ENCODE peak calls at places on chromosomes 1 and 21, in seven cellular contexts. P, L, X, W, O, H and Y are unnamed samples.

GRCh38 chr1:93908394-93909145 is 660 bp downstream of the GCLM start:
- DNase-seq in W (peak), X (no peak), P (peak), L (no peak), O (peak), H (no peak), Y (peak)

GRCh38 chr1:83897516-83897915 is 101.4 kb downstream of the TTLL7 start:
- DNase-seq in O (no peak), X (no peak), H (no peak), P (no peak), W (no peak), L (no peak), Y (no peak)

GRCh38 chr1:17009706-17010105 is 2.0 kb downstream of the ATP13A2 start:
- DNase-seq in L (no peak), H (peak), X (no peak), O (no peak), W (no peak), P (no peak), Y (no peak)

GRCh38 chr1:228149341-228150020 is at the start of gene GJC2:
- DNase-seq in X (no peak), W (no peak), L (no peak), O (no peak), H (no peak), P (no peak), Y (no peak)

GRCh38 chr1:40848530-40849189 is 13.5 kb downstream of the CITED4 start:
- DNase-seq in X (peak), L (peak), O (no peak), W (no peak), P (peak), H (peak), Y (no peak)

GRCh38 chr21:29656504-29657227 is 283.1 kb downstream of the GRIK1 start:
- DNase-seq in H (peak), P (peak), O (peak), L (peak), W (no peak), X (peak), Y (no peak)

GRCh38 chr1:2906105-2906504 is 104.6 kb upstream of the TTC34 start:
- DNase-seq in L (no peak), X (no peak), O (no peak), W (no peak), H (no peak), P (no peak), Y (no peak)

GRCh38 chr1:218785928-218786327 is 387.8 kb upstream of the LYPLAL1 start:
- DNase-seq in H (no peak), O (no peak), W (no peak), X (peak), L (peak), P (no peak), Y (no peak)

GRCh38 chr1:6052543-6053205 is 7.0 kb downstream of the KCNAB2 start:
- DNase-seq in P (peak), W (peak), X (peak), H (no peak), O (no peak), L (peak), Y (no peak)

GRCh38 chr1:172360511-172360910 is 60.0 kb upstream of the C1orf105 start:
- DNase-seq in P (peak), L (peak), X (no peak), W (no peak), O (no peak), H (no peak), Y (no peak)